ENCODE peak calls at places on chromosomes 1 and 21, in ten cellular contexts. One of them, this sample, is unnamed.

GRCh38 chr1:22320703-22321344 is 130.8 kb upstream of the ZBTB40 start:
- DNase-seq in GM23338: no peak
- DNase-seq in GM23248: no peak
- DNase-seq in Karpas-422: no peak
- DNase-seq in SK-N-SH: no peak
- DNase-seq in PC-3: no peak
- DNase-seq in hepatocyte: no peak
- DNase-seq in PC-9: no peak
- DNase-seq in HCT116: no peak
- DNase-seq in MM.1S: no peak
- DNase-seq in this sample: no peak

GRCh38 chr1:220189750-220190347 is 82.4 kb downstream of the RAB3GAP2 start:
- DNase-seq in GM23338: no peak
- DNase-seq in GM23248: peak; percentile 61
- DNase-seq in Karpas-422: peak; percentile 67
- DNase-seq in SK-N-SH: peak; percentile 32
- DNase-seq in PC-3: peak; percentile 58
- DNase-seq in hepatocyte: peak; percentile 15
- DNase-seq in PC-9: no peak
- DNase-seq in HCT116: peak; percentile 23
- DNase-seq in MM.1S: peak; percentile 23
- DNase-seq in this sample: peak; percentile 43

GRCh38 chr1:90045853-90046563 is 51.1 kb downstream of the ZNF326 start:
- DNase-seq in GM23338: peak; percentile 67
- DNase-seq in GM23248: peak; percentile 38
- DNase-seq in Karpas-422: peak; percentile 69
- DNase-seq in SK-N-SH: peak; percentile 39
- DNase-seq in PC-3: peak; percentile 50
- DNase-seq in hepatocyte: peak; percentile 49
- DNase-seq in PC-9: peak; percentile 7
- DNase-seq in HCT116: peak; percentile 8
- DNase-seq in MM.1S: peak; percentile 11
- DNase-seq in this sample: peak; percentile 29

GRCh38 chr1:22872971-22873664 is 99.5 kb downstream of the LACTBL1 start:
- DNase-seq in GM23338: no peak
- DNase-seq in GM23248: no peak
- DNase-seq in Karpas-422: no peak
- DNase-seq in SK-N-SH: no peak
- DNase-seq in PC-3: no peak
- DNase-seq in hepatocyte: no peak
- DNase-seq in PC-9: no peak
- DNase-seq in HCT116: no peak
- DNase-seq in MM.1S: no peak
- DNase-seq in this sample: no peak

GRCh38 chr1:56448937-56449336 is 130.4 kb downstream of the PLPP3 start:
- DNase-seq in GM23338: no peak
- DNase-seq in GM23248: peak; percentile 22
- DNase-seq in Karpas-422: no peak
- DNase-seq in SK-N-SH: no peak
- DNase-seq in PC-3: no peak
- DNase-seq in hepatocyte: peak; percentile 62
- DNase-seq in PC-9: no peak
- DNase-seq in HCT116: no peak
- DNase-seq in MM.1S: no peak
- DNase-seq in this sample: no peak

GRCh38 chr1:220803401-220804201 is 16.9 kb downstream of the MTARC1 start:
- DNase-seq in GM23338: peak; percentile 61
- DNase-seq in GM23248: peak; percentile 41
- DNase-seq in Karpas-422: peak; percentile 78
- DNase-seq in SK-N-SH: peak; percentile 60
- DNase-seq in PC-3: peak; percentile 64
- DNase-seq in hepatocyte: peak; percentile 44
- DNase-seq in PC-9: peak; percentile 44
- DNase-seq in HCT116: no peak
- DNase-seq in MM.1S: peak; percentile 32
- DNase-seq in this sample: peak; percentile 18

GRCh38 chr1:158121604-158122254 is 59.0 kb upstream of the CD1D start:
- DNase-seq in GM23338: peak; percentile 88
- DNase-seq in GM23248: peak; percentile 56
- DNase-seq in Karpas-422: peak; percentile 83
- DNase-seq in SK-N-SH: peak; percentile 26
- DNase-seq in PC-3: peak; percentile 83
- DNase-seq in hepatocyte: peak; percentile 69
- DNase-seq in PC-9: peak; percentile 53
- DNase-seq in HCT116: peak; percentile 59
- DNase-seq in MM.1S: peak; percentile 73
- DNase-seq in this sample: peak; percentile 69

GRCh38 chr1:70090146-70090545 is 115.2 kb downstream of the LRRC40 start:
- DNase-seq in GM23338: no peak
- DNase-seq in GM23248: no peak
- DNase-seq in Karpas-422: no peak
- DNase-seq in SK-N-SH: no peak
- DNase-seq in PC-3: no peak
- DNase-seq in hepatocyte: no peak
- DNase-seq in PC-9: no peak
- DNase-seq in HCT116: no peak
- DNase-seq in MM.1S: no peak
- DNase-seq in this sample: no peak

GRCh38 chr1:109914587-109915240 is 4.1 kb downstream of the CSF1 start:
- DNase-seq in GM23338: no peak
- DNase-seq in GM23248: peak; percentile 97
- DNase-seq in Karpas-422: no peak
- DNase-seq in SK-N-SH: peak; percentile 77
- DNase-seq in PC-3: no peak
- DNase-seq in hepatocyte: no peak
- DNase-seq in PC-9: no peak
- DNase-seq in HCT116: no peak
- DNase-seq in MM.1S: no peak
- DNase-seq in this sample: no peak

GRCh38 chr1:58549231-58549958 is 2.9 kb upstream of the OMA1 start:
- DNase-seq in GM23338: peak; percentile 21
- DNase-seq in GM23248: no peak
- DNase-seq in Karpas-422: no peak
- DNase-seq in SK-N-SH: no peak
- DNase-seq in PC-3: no peak
- DNase-seq in hepatocyte: no peak
- DNase-seq in PC-9: no peak
- DNase-seq in HCT116: no peak
- DNase-seq in MM.1S: no peak
- DNase-seq in this sample: no peak

GRCh38 chr21:16199539-16199938 is 469.8 kb downstream of the USP25 start:
- DNase-seq in GM23338: no peak
- DNase-seq in GM23248: no peak
- DNase-seq in Karpas-422: no peak
- DNase-seq in SK-N-SH: no peak
- DNase-seq in PC-3: no peak
- DNase-seq in hepatocyte: no peak
- DNase-seq in PC-9: no peak
- DNase-seq in HCT116: no peak
- DNase-seq in MM.1S: peak; percentile 10
- DNase-seq in this sample: no peak

GRCh38 chr21:25103500-25104207 is 503.6 kb downstream of the MRPL39 start:
- DNase-seq in GM23338: no peak
- DNase-seq in GM23248: no peak
- DNase-seq in Karpas-422: no peak
- DNase-seq in SK-N-SH: no peak
- DNase-seq in PC-3: no peak
- DNase-seq in hepatocyte: no peak
- DNase-seq in PC-9: no peak
- DNase-seq in HCT116: no peak
- DNase-seq in MM.1S: no peak
- DNase-seq in this sample: no peak

GRCh38 chr1:151005729-151006330 is 872 bp downstream of the MINDY1 start:
- DNase-seq in GM23338: no peak
- DNase-seq in GM23248: peak; percentile 25
- DNase-seq in Karpas-422: no peak
- DNase-seq in SK-N-SH: no peak
- DNase-seq in PC-3: no peak
- DNase-seq in hepatocyte: no peak
- DNase-seq in PC-9: no peak
- DNase-seq in HCT116: no peak
- DNase-seq in MM.1S: no peak
- DNase-seq in this sample: no peak

GRCh38 chr1:247118946-247119446 is 14.8 kb upstream of the ZNF669 start:
- DNase-seq in GM23338: peak; percentile 97
- DNase-seq in GM23248: peak; percentile 66
- DNase-seq in Karpas-422: peak; percentile 77
- DNase-seq in SK-N-SH: peak; percentile 72
- DNase-seq in PC-3: peak; percentile 45
- DNase-seq in hepatocyte: no peak
- DNase-seq in PC-9: peak; percentile 21
- DNase-seq in HCT116: peak; percentile 22
- DNase-seq in MM.1S: peak; percentile 9
- DNase-seq in this sample: peak; percentile 47

GRCh38 chr1:14659913-14660312 is 61.4 kb downstream of the KAZN start:
- DNase-seq in GM23338: no peak
- DNase-seq in GM23248: no peak
- DNase-seq in Karpas-422: no peak
- DNase-seq in SK-N-SH: peak; percentile 61
- DNase-seq in PC-3: no peak
- DNase-seq in hepatocyte: no peak
- DNase-seq in PC-9: no peak
- DNase-seq in HCT116: no peak
- DNase-seq in MM.1S: no peak
- DNase-seq in this sample: no peak

GRCh38 chr1:15489052-15489736 is 13.3 kb downstream of the CELA2B start:
- DNase-seq in GM23338: no peak
- DNase-seq in GM23248: no peak
- DNase-seq in Karpas-422: no peak
- DNase-seq in SK-N-SH: peak; percentile 42
- DNase-seq in PC-3: no peak
- DNase-seq in hepatocyte: no peak
- DNase-seq in PC-9: no peak
- DNase-seq in HCT116: no peak
- DNase-seq in MM.1S: no peak
- DNase-seq in this sample: no peak

GRCh38 chr1:86955678-86956077 is 41.2 kb downstream of the HS2ST1 start:
- DNase-seq in GM23338: no peak
- DNase-seq in GM23248: no peak
- DNase-seq in Karpas-422: no peak
- DNase-seq in SK-N-SH: no peak
- DNase-seq in PC-3: no peak
- DNase-seq in hepatocyte: no peak
- DNase-seq in PC-9: no peak
- DNase-seq in HCT116: no peak
- DNase-seq in MM.1S: no peak
- DNase-seq in this sample: no peak

GRCh38 chr1:83931658-83932253 is 67.2 kb downstream of the TTLL7 start:
- DNase-seq in GM23338: peak; percentile 81
- DNase-seq in GM23248: peak; percentile 81
- DNase-seq in Karpas-422: peak; percentile 77
- DNase-seq in SK-N-SH: peak; percentile 49
- DNase-seq in PC-3: peak; percentile 67
- DNase-seq in hepatocyte: peak; percentile 76
- DNase-seq in PC-9: peak; percentile 6
- DNase-seq in HCT116: peak; percentile 39
- DNase-seq in MM.1S: peak; percentile 43
- DNase-seq in this sample: peak; percentile 67

DNA sequence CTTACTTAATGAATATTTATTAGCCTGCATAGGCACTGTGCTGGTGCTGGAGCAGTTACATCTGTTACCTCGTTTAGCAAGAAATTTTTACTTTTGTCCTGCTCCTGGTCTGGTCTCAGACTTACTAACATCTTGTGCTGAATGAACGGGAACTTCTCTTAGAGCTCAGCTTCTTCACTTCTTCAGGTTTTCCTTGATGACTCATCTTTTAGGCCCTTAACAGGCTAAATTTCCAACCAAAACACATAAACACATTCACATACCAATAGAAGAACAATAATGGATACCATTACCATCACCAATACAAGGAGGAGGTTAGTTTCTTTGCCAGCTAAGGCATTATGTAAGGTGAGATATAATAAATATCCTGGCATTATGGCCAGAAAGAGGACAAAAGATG is 68.9 kb downstream of the IFI44 start:
- DNase-seq in GM23338: no peak
- DNase-seq in GM23248: peak; percentile 44
- DNase-seq in Karpas-422: no peak
- DNase-seq in SK-N-SH: no peak
- DNase-seq in PC-3: no peak
- DNase-seq in hepatocyte: no peak
- DNase-seq in PC-9: no peak
- DNase-seq in HCT116: no peak
- DNase-seq in MM.1S: no peak
- DNase-seq in this sample: no peak
- H3K9me2 ChIP-seq in GM23338: no peaks in the 10 kb centered on the region
- H3K9me2 ChIP-seq in GM23248: no peaks in the 10 kb centered on the region
- H3K9me2 ChIP-seq in Karpas-422: no peaks in the 10 kb centered on the region
- H3K9me2 ChIP-seq in SK-N-SH: no peaks in the 10 kb centered on the region
- H3K9me2 ChIP-seq in PC-3: no peaks in the 10 kb centered on the region
- H3K9me2 ChIP-seq in hepatocyte: no peaks in the 10 kb centered on the region
- H3K9me2 ChIP-seq in PC-9: no peaks in the 10 kb centered on the region
- H3K9me2 ChIP-seq in HCT116: no peaks in the 10 kb centered on the region
- H3K9me2 ChIP-seq in MM.1S: no peaks in the 10 kb centered on the region
- H3K9me2 ChIP-seq in this sample: no peaks in the 10 kb centered on the region

DNA sequence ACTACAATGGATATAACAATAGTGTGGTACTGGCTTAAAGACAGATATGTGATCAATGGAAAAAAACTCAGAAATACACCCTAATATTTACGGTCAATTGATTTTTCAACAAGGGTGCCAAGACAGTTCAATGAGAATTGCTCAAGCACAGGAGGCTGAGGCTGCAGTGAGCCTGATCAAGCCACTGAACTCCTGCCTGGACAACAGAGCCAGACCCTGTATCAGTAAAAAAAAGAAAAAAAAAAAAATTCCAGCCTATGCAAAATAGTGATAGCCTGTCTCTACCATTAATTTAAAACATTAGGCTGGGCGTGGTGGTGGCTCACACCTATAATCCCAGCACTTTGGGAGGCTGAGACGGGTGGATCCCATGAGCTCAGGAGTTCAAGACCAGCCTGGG is 70.0 kb downstream of the SLC27A3 start:
- DNase-seq in GM23338: no peak
- DNase-seq in GM23248: no peak
- DNase-seq in Karpas-422: no peak
- DNase-seq in SK-N-SH: no peak
- DNase-seq in PC-3: no peak
- DNase-seq in hepatocyte: no peak
- DNase-seq in PC-9: no peak
- DNase-seq in HCT116: no peak
- DNase-seq in MM.1S: no peak
- DNase-seq in this sample: no peak
- H3K4me1 ChIP-seq in GM23338: no peaks in the 10 kb centered on the region
- H3K4me1 ChIP-seq in GM23248: no peaks in the 10 kb centered on the region
- H3K4me1 ChIP-seq in Karpas-422: peaks cover 44% of the 10 kb centered on the region
- H3K4me1 ChIP-seq in SK-N-SH: no peaks in the 10 kb centered on the region
- H3K4me1 ChIP-seq in PC-3: no peaks in the 10 kb centered on the region
- H3K4me1 ChIP-seq in hepatocyte: no peaks in the 10 kb centered on the region
- H3K4me1 ChIP-seq in PC-9: no peaks in the 10 kb centered on the region
- H3K4me1 ChIP-seq in HCT116: no peaks in the 10 kb centered on the region
- H3K4me1 ChIP-seq in MM.1S: peaks cover 44% of the 10 kb centered on the region
- H3K4me1 ChIP-seq in this sample: peaks cover 69% of the 10 kb centered on the region

GRCh38 chr21:32733356-32733755 is 5.5 kb upstream of the SYNJ1 start:
- DNase-seq in GM23338: no peak
- DNase-seq in GM23248: no peak
- DNase-seq in Karpas-422: no peak
- DNase-seq in SK-N-SH: no peak
- DNase-seq in PC-3: no peak
- DNase-seq in hepatocyte: no peak
- DNase-seq in PC-9: no peak
- DNase-seq in HCT116: no peak
- DNase-seq in MM.1S: no peak
- DNase-seq in this sample: no peak
- H3K9me2 ChIP-seq in GM23338: no peaks in the 10 kb centered on the region
- H3K9me2 ChIP-seq in GM23248: no peaks in the 10 kb centered on the region
- H3K9me2 ChIP-seq in Karpas-422: no peaks in the 10 kb centered on the region
- H3K9me2 ChIP-seq in SK-N-SH: no peaks in the 10 kb centered on the region
- H3K9me2 ChIP-seq in PC-3: no peaks in the 10 kb centered on the region
- H3K9me2 ChIP-seq in hepatocyte: no peaks in the 10 kb centered on the region
- H3K9me2 ChIP-seq in PC-9: no peaks in the 10 kb centered on the region
- H3K9me2 ChIP-seq in HCT116: no peaks in the 10 kb centered on the region
- H3K9me2 ChIP-seq in MM.1S: no peaks in the 10 kb centered on the region
- H3K9me2 ChIP-seq in this sample: no peaks in the 10 kb centered on the region

GRCh38 chr1:167635941-167636340 is 5.9 kb downstream of the RCSD1 start:
- DNase-seq in GM23338: no peak
- DNase-seq in GM23248: no peak
- DNase-seq in Karpas-422: no peak
- DNase-seq in SK-N-SH: no peak
- DNase-seq in PC-3: no peak
- DNase-seq in hepatocyte: no peak
- DNase-seq in PC-9: no peak
- DNase-seq in HCT116: no peak
- DNase-seq in MM.1S: no peak
- DNase-seq in this sample: no peak
- H3K4me1 ChIP-seq in GM23338: peaks cover 31% of the 10 kb centered on the region
- H3K4me1 ChIP-seq in GM23248: no peaks in the 10 kb centered on the region
- H3K4me1 ChIP-seq in Karpas-422: peaks cover 75% of the 10 kb centered on the region
- H3K4me1 ChIP-seq in SK-N-SH: no peaks in the 10 kb centered on the region
- H3K4me1 ChIP-seq in PC-3: peaks cover 11% of the 10 kb centered on the region
- H3K4me1 ChIP-seq in hepatocyte: peaks cover 7% of the 10 kb centered on the region
- H3K4me1 ChIP-seq in PC-9: no peaks in the 10 kb centered on the region
- H3K4me1 ChIP-seq in HCT116: no peaks in the 10 kb centered on the region
- H3K4me1 ChIP-seq in MM.1S: peaks cover 50% of the 10 kb centered on the region
- H3K4me1 ChIP-seq in this sample: peaks cover 66% of the 10 kb centered on the region

This sample was measured in OCI-LY7.